ENCODE peak calls at places on chromosomes 1 and 21, in eight cellular contexts. J, L, Z, I, P, V, N and W are unnamed samples.

GRCh38 chr1:89974701-89975470 is 20.0 kb upstream of the ZNF326 start:
- DNase-seq in J (no peak), L (no peak), Z (no peak), I (no peak), P (no peak), V (no peak), N (no peak), W (no peak)

GRCh38 chr1:37473431-37474050 is 839 bp upstream of the ZC3H12A start:
- DNase-seq in J (peak), L (peak), Z (peak), I (no peak), P (peak), V (no peak), N (no peak), W (no peak)

GRCh38 chr1:30742300-30742962 is 15.1 kb downstream of the LAPTM5 start:
- DNase-seq in J (no peak), L (no peak), Z (no peak), I (no peak), P (no peak), V (no peak), N (no peak), W (no peak)

GRCh38 chr1:6513296-6513928 is 21.9 kb upstream of the PLEKHG5 start:
- DNase-seq in J (no peak), L (no peak), Z (no peak), I (no peak), P (no peak), V (no peak), N (no peak), W (no peak)

GRCh38 chr1:114353233-114353632 is 157.8 kb downstream of the TRIM33 start:
- DNase-seq in J (peak), L (no peak), Z (no peak), I (peak), P (peak), V (peak), N (no peak), W (no peak)

GRCh38 chr1:160161965-160162705 is 10.7 kb downstream of the ATP1A4 start:
- DNase-seq in J (no peak), L (no peak), Z (no peak), I (no peak), P (peak), V (no peak), N (no peak), W (no peak)

GRCh38 chr1:241612533-241613505 is 27.4 kb downstream of the CHML start:
- DNase-seq in J (peak), L (no peak), Z (no peak), I (no peak), P (no peak), V (no peak), N (no peak), W (no peak)

GRCh38 chr1:235088440-235088839 is 40.2 kb downstream of the TOMM20 start:
- DNase-seq in J (no peak), L (no peak), Z (no peak), I (no peak), P (no peak), V (no peak), N (no peak), W (no peak)

GRCh38 chr1:58395355-58395754 is 151.2 kb downstream of the OMA1 start:
- DNase-seq in J (peak), L (no peak), Z (no peak), I (no peak), P (no peak), V (no peak), N (no peak), W (no peak)

GRCh38 chr1:8358241-8358896 is 40.5 kb downstream of the SLC45A1 start:
- DNase-seq in J (no peak), L (no peak), Z (no peak), I (peak), P (no peak), V (no peak), N (no peak), W (no peak)

GRCh38 chr1:19088717-19089442 is 121.2 kb downstream of the UBR4 start:
- DNase-seq in J (no peak), L (no peak), Z (no peak), I (no peak), P (no peak), V (no peak), N (no peak), W (no peak)

GRCh38 chr1:29362764-29363163 is 126.4 kb downstream of the PTPRU start:
- DNase-seq in J (no peak), L (no peak), Z (no peak), I (no peak), P (no peak), V (no peak), N (no peak), W (no peak)

GRCh38 chr1:165354739-165355138 is 1.8 kb downstream of the LMX1A start:
- DNase-seq in J (no peak), L (no peak), Z (no peak), I (no peak), P (no peak), V (no peak), N (no peak), W (no peak)

GRCh38 chr1:169364948-169365347 is 2.6 kb downstream of the NME7 start:
- DNase-seq in J (peak), L (no peak), Z (no peak), I (no peak), P (no peak), V (no peak), N (no peak), W (no peak)

GRCh38 chr1:43934279-43934985 is 831 bp downstream of the ARTN start:
- DNase-seq in J (peak), L (peak), Z (peak), I (peak), P (peak), V (peak), N (peak), W (no peak)

GRCh38 chr1:224696891-224697765 is 81.0 kb downstream of the CNIH3 start:
- DNase-seq in J (peak), L (no peak), Z (no peak), I (no peak), P (no peak), V (peak), N (no peak), W (no peak)

GRCh38 chr1:2472109-2472508 is 4.0 kb upstream of the PLCH2 start:
- DNase-seq in J (no peak), L (no peak), Z (no peak), I (no peak), P (no peak), V (no peak), N (no peak), W (no peak)

GRCh38 chr1:216944864-216945505 is 221.8 kb upstream of the ESRRG start:
- DNase-seq in J (no peak), L (no peak), Z (no peak), I (no peak), P (no peak), V (no peak), N (no peak), W (no peak)

GRCh38 chr1:105172803-105173202 is 1423.1 kb downstream of the AMY1C start:
- DNase-seq in J (no peak), L (no peak), Z (no peak), I (no peak), P (no peak), V (peak), N (peak), W (peak)

GRCh38 chr1:95012389-95012788 is 60.4 kb downstream of the ALG14 start:
- DNase-seq in J (no peak), L (no peak), Z (no peak), I (no peak), P (no peak), V (no peak), N (no peak), W (no peak)

GRCh38 chr1:115118596-115118995 is 29.3 kb upstream of the TSPAN2 start:
- DNase-seq in J (no peak), L (no peak), Z (no peak), I (no peak), P (no peak), V (no peak), N (no peak), W (no peak)

GRCh38 chr1:89945852-89946476 is 48.9 kb upstream of the ZNF326 start:
- DNase-seq in J (peak), L (no peak), Z (no peak), I (no peak), P (no peak), V (no peak), N (no peak), W (no peak)

GRCh38 chr1:37465596-37466517 is 8.5 kb upstream of the ZC3H12A start:
- DNase-seq in J (no peak), L (no peak), Z (no peak), I (no peak), P (no peak), V (no peak), N (no peak), W (no peak)

GRCh38 chr1:1895456-1896333 is 4.8 kb upstream of the GNB1 start:
- DNase-seq in J (no peak), L (no peak), Z (no peak), I (peak), P (peak), V (no peak), N (no peak), W (no peak)

GRCh38 chr21:42118901-42119300 is 47.8 kb downstream of the UMODL1 start:
- DNase-seq in J (no peak), L (no peak), Z (peak), I (peak), P (peak), V (no peak), N (no peak), W (no peak)

GRCh38 chr1:12524266-12524665 is 93.7 kb downstream of the DHRS3 start:
- DNase-seq in J (no peak), L (no peak), Z (no peak), I (no peak), P (no peak), V (no peak), N (no peak), W (no peak)

GRCh38 chr1:12142891-12143630 is 23.7 kb upstream of the TNFRSF1B start:
- DNase-seq in J (no peak), L (no peak), Z (peak), I (peak), P (no peak), V (no peak), N (no peak), W (no peak)

GRCh38 chr1:224623743-224624333 is 7.7 kb downstream of the CNIH3 start:
- DNase-seq in J (peak), L (peak), Z (peak), I (no peak), P (peak), V (no peak), N (no peak), W (no peak)

GRCh38 chr1:104780470-104781078 is 1030.9 kb downstream of the AMY1C start:
- DNase-seq in J (peak), L (no peak), Z (no peak), I (no peak), P (peak), V (peak), N (peak), W (peak)

GRCh38 chr21:42676799-42677198 is 23.4 kb downstream of the PDE9A start:
- DNase-seq in J (no peak), L (no peak), Z (no peak), I (no peak), P (no peak), V (no peak), N (no peak), W (peak)

GRCh38 chr1:119136401-119136800 is 4.1 kb downstream of the WARS2 start:
- DNase-seq in J (no peak), L (no peak), Z (no peak), I (no peak), P (no peak), V (no peak), N (no peak), W (no peak)

GRCh38 chr1:12435639-12436344 is 182.2 kb downstream of the DHRS3 start:
- DNase-seq in J (peak), L (no peak), Z (peak), I (no peak), P (peak), V (no peak), N (no peak), W (no peak)

GRCh38 chr1:81554534-81554933 is 246.2 kb upstream of the ADGRL2 start:
- DNase-seq in J (no peak), L (no peak), Z (no peak), I (no peak), P (no peak), V (no peak), N (peak), W (no peak)